ENCODE peak calls at places on chromosomes 2 and 18, in seven cellular contexts. F is activated CD8-positive, alpha-beta memory T cell treated with anti-CD3 and anti-CD28 coated beads for 1 hour; B is NAMALWA; J is NCI-H774; E is stimulated activated CD8-positive, alpha-beta memory T cell treated with anti-CD3 and anti-CD28 coated beads, Interleukin-15, amount 100 ng/mL, for 24 hours; N is choroid plexus epithelial cell; T is adrenal gland. C is an unnamed sample.

GRCh38 chr2:15640291-15640711 is 48.6 kb downstream of the DDX1 start:
- DNase-seq in F (no peak), B (no peak), J (no peak), E (no peak), N (peak; percentile 95), T (peak; percentile 27), C (no peak)

GRCh38 chr2:226087051-226087450 is 687.5 kb downstream of the NYAP2 start:
- DNase-seq in F (no peak), B (no peak), J (no peak), E (no peak), N (no peak), T (no peak), C (no peak)

GRCh38 chr2:69166812-69167468 is 154.0 kb downstream of the ANTXR1 start:
- DNase-seq in F (no peak), B (no peak), J (no peak), E (no peak), N (no peak), T (no peak), C (no peak)

GRCh38 chr2:177397501-177398289 is 5.1 kb downstream of the AGPS start:
- DNase-seq in F (no peak), B (no peak), J (no peak), E (no peak), N (peak; percentile 88), T (peak; percentile 8), C (no peak)

GRCh38 chr2:102460467-102460866 is 12.6 kb upstream of the SLC9A4 start:
- DNase-seq in F (no peak), B (no peak), J (no peak), E (no peak), N (no peak), T (no peak), C (no peak)

GRCh38 chr2:208948073-208948472 is 475.8 kb upstream of the MAP2 start:
- DNase-seq in F (no peak), B (no peak), J (no peak), E (no peak), N (no peak), T (no peak), C (no peak)

GRCh38 chr2:36577884-36578283 is 20.1 kb downstream of the FEZ2 start:
- DNase-seq in F (no peak), B (no peak), J (no peak), E (no peak), N (no peak), T (no peak), C (no peak)

GRCh38 chr2:229921101-229921891 is 513 bp downstream of the TRIP12 start:
- DNase-seq in F (peak; percentile 45), B (peak; percentile 39), J (peak; percentile 62), E (peak; percentile 40), N (peak; percentile 33), T (peak; percentile 68), C (peak; percentile 50)

GRCh38 chr2:69554568-69554967 is 89.0 kb downstream of the AAK1 start:
- DNase-seq in F (no peak), B (no peak), J (no peak), E (no peak), N (no peak), T (no peak), C (no peak)

GRCh38 chr18:42976869-42977268 is 138.6 kb downstream of the RIT2 start:
- DNase-seq in F (no peak), B (peak; percentile 51), J (no peak), E (no peak), N (no peak), T (no peak), C (no peak)

GRCh38 chr2:31382452-31383120 is 32.0 kb downstream of the XDH start:
- DNase-seq in F (no peak), B (no peak), J (no peak), E (no peak), N (peak; percentile 33), T (no peak), C (no peak)

GRCh38 chr2:137729305-137729704 is 235.0 kb upstream of the HNMT start:
- DNase-seq in F (no peak), B (no peak), J (no peak), E (no peak), N (no peak), T (no peak), C (no peak)

GRCh38 chr2:168449419-168449818 is 6.7 kb upstream of the CERS6 start:
- DNase-seq in F (no peak), B (no peak), J (no peak), E (no peak), N (peak; percentile 89), T (no peak), C (no peak)

GRCh38 chr18:24986611-24987270 is 365.2 kb downstream of the ZNF521 start:
- DNase-seq in F (no peak), B (no peak), J (no peak), E (no peak), N (no peak), T (no peak), C (no peak)

GRCh38 chr2:19786408-19787058 is 115.2 kb downstream of the TTC32 start:
- DNase-seq in F (no peak), B (no peak), J (no peak), E (no peak), N (peak; percentile 62), T (peak; percentile 29), C (no peak)

GRCh38 chr2:191947235-191947634 is 100.3 kb upstream of the CAVIN2 start:
- DNase-seq in F (no peak), B (no peak), J (no peak), E (no peak), N (no peak), T (no peak), C (no peak)

GRCh38 chr2:175156534-175156933 is 11.5 kb downstream of the ATF2 start:
- DNase-seq in F (no peak), B (no peak), J (no peak), E (no peak), N (no peak), T (no peak), C (no peak)

GRCh38 chr2:73291093-73291460 is 2.3 kb downstream of the EGR4 start:
- DNase-seq in F (no peak), B (no peak), J (no peak), E (no peak), N (peak; percentile 57), T (peak; percentile 62), C (no peak)

GRCh38 chr2:98818164-98818563 is 87.2 kb upstream of the MGAT4A start:
- DNase-seq in F (no peak), B (no peak), J (no peak), E (no peak), N (no peak), T (no peak), C (no peak)